ENCODE peak calls at places on chromosomes 1 and 21, in ten cellular contexts. N, D, V, R, O, F, S, I, G and M are unnamed samples.

GRCh38 chr21:43331962-43332458 is 94.9 kb downstream of the SIK1 start:
- DNase-seq in S (peak; percentile 37), I (no peak), N (peak; percentile 83), D (peak; percentile 99), F (no peak), G (peak; percentile 18), R (no peak), V (no peak), O (no peak), M (no peak)

GRCh38 chr1:168360622-168361021 is 79.9 kb downstream of the TBX19 start:
- DNase-seq in F (no peak), O (no peak), R (no peak), G (no peak), I (no peak), N (peak; percentile 24), V (no peak), S (no peak), D (no peak), M (no peak)

GRCh38 chr1:52691856-52692255 is 6.3 kb downstream of the COA7 start:
- DNase-seq in O (no peak), N (no peak), S (no peak), R (no peak), D (peak; percentile 25), I (no peak), G (no peak), V (no peak), F (no peak), M (no peak)

GRCh38 chr21:41958886-41959563 is 5.2 kb upstream of the C2CD2 start:
- DNase-seq in G (peak; percentile 65), R (no peak), O (no peak), F (no peak), D (no peak), S (no peak), I (no peak), N (no peak), V (no peak), M (no peak)

GRCh38 chr1:27594542-27595510 is 9.1 kb downstream of the AHDC1 start:
- DNase-seq in V (no peak), D (peak; percentile 57), F (no peak), S (no peak), O (no peak), G (no peak), N (no peak), R (no peak), I (no peak), M (peak; percentile 46)

GRCh38 chr1:117685936-117686806 is 80.3 kb downstream of the TENT5C start:
- DNase-seq in S (no peak), V (no peak), N (no peak), O (no peak), G (no peak), D (no peak), F (no peak), I (no peak), R (no peak), M (no peak)

GRCh38 chr21:46095814-46096595 is 1.9 kb upstream of the COL6A2 start:
- DNase-seq in N (no peak), I (no peak), F (no peak), O (no peak), S (peak; percentile 13), R (no peak), D (no peak), G (no peak), V (no peak), M (no peak)

GRCh38 chr1:179141592-179142244 is 59.8 kb downstream of the TOR3A start:
- DNase-seq in I (no peak), R (no peak), O (no peak), D (peak; percentile 88), F (no peak), S (no peak), V (no peak), N (no peak), G (no peak), M (peak; percentile 37)

GRCh38 chr21:45981641-45982255 is at the start of gene COL6A1:
- DNase-seq in D (peak; percentile 66), S (peak; percentile 50), N (peak; percentile 84), O (peak; percentile 72), V (peak; percentile 80), G (peak; percentile 67), R (peak; percentile 77), F (peak; percentile 91), I (peak; percentile 85), M (peak; percentile 88)

GRCh38 chr1:91804546-91805023 is 81.4 kb downstream of the TGFBR3 start:
- DNase-seq in N (no peak), R (no peak), I (no peak), D (no peak), G (no peak), O (no peak), F (no peak), S (no peak), V (no peak), M (no peak)

GRCh38 chr1:93148001-93148400 is 32.2 kb downstream of the TMED5 start:
- DNase-seq in N (no peak), S (no peak), G (no peak), V (no peak), R (no peak), D (peak; percentile 46), F (no peak), O (no peak), I (no peak), M (no peak)

GRCh38 chr1:181445436-181445835 is 37.9 kb upstream of the CACNA1E start:
- DNase-seq in S (no peak), N (no peak), I (no peak), O (no peak), R (no peak), G (no peak), F (no peak), V (no peak), D (no peak), M (no peak)

GRCh38 chr1:181452746-181453145 is 30.6 kb upstream of the CACNA1E start:
- DNase-seq in S (no peak), G (no peak), R (no peak), D (no peak), I (no peak), O (no peak), N (no peak), F (no peak), V (no peak), M (no peak)

GRCh38 chr1:181451661-181452060 is 31.7 kb upstream of the CACNA1E start:
- DNase-seq in S (no peak), G (no peak), V (no peak), N (peak; percentile 48), D (no peak), F (no peak), I (no peak), O (no peak), R (no peak), M (no peak)

GRCh38 chr1:181443231-181443853 is 40.0 kb upstream of the CACNA1E start:
- DNase-seq in R (no peak), O (no peak), S (no peak), F (no peak), N (no peak), V (no peak), G (no peak), I (no peak), D (no peak), M (no peak)

GRCh38 chr1:181448461-181448860 is 34.9 kb upstream of the CACNA1E start:
- DNase-seq in D (no peak), S (no peak), V (no peak), I (no peak), F (no peak), R (no peak), G (no peak), N (peak; percentile 55), O (no peak), M (no peak)
- H3K9me3 ChIP-seq in D (no peaks in the 10 kb centered on the region), S (no peaks in the 10 kb centered on the region), V (no peaks in the 10 kb centered on the region), I (no peaks in the 10 kb centered on the region), F (no peaks in the 10 kb centered on the region), R (no peaks in the 10 kb centered on the region), G (no peaks in the 10 kb centered on the region), N (no peaks in the 10 kb centered on the region), O (no peaks in the 10 kb centered on the region), M (peaks cover 3% of the 10 kb centered on the region)

DNA sequence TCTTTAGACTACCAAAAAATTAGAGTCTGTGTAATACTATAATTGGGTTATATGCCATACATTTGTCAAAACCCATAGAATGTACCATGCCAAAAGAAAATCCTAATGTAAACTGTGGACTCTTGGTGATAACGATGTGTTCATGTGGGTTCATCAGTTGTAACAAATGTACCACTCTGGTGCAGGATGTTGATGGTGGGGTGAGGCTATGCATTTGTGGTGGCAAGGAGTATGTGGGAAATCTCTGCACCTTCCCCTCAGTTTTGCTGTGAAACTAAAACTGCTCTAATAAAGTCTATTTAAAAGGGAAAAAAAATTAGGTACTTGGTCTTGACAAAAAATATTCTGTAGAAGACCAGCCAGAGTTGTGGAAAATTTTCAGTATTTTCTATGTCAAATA is 43.4 kb downstream of the INKA2 start:
- DNase-seq in O (no peak), F (no peak), V (no peak), G (no peak), D (no peak), N (no peak), R (no peak), I (no peak), S (no peak), M (no peak)
- H3K4me1 ChIP-seq in O (no peaks in the 10 kb centered on the region), F (no peaks in the 10 kb centered on the region), V (peaks cover 29% of the 10 kb centered on the region), G (peaks cover 6% of the 10 kb centered on the region), D (no peaks in the 10 kb centered on the region), N (peaks cover 3% of the 10 kb centered on the region), R (peaks cover 2% of the 10 kb centered on the region), I (no peaks in the 10 kb centered on the region), S (peaks cover 4% of the 10 kb centered on the region), M (no peaks in the 10 kb centered on the region)

GRCh38 chr1:220908757-220909156 is 29.5 kb downstream of the HLX start:
- DNase-seq in O (no peak), R (no peak), G (no peak), S (no peak), V (no peak), N (peak; percentile 32), F (no peak), I (no peak), D (peak; percentile 44), M (no peak)
- TF ChIP-seq CTCF in O (peak; percentile 79), R (peak; percentile 52), G (peak; percentile 64), S (no peak), V (peak; percentile 64), N (peak; percentile 61), F (peak; percentile 42), I (peak; percentile 17), D (peak; percentile 60), M (peak; percentile 52)

GRCh38 chr1:90712153-90712930 is 4.8 kb downstream of the BARHL2 start:
- DNase-seq in O (no peak), V (no peak), I (no peak), R (no peak), G (no peak), D (no peak), S (no peak), F (no peak), N (no peak), M (peak; percentile 63)

GRCh38 chr1:90712931-90713618 is 4.0 kb downstream of the BARHL2 start:
- DNase-seq in F (no peak), N (no peak), G (no peak), V (no peak), S (no peak), O (no peak), R (no peak), D (no peak), I (no peak), M (no peak)

GRCh38 chr1:90715334-90715733 is 1.8 kb downstream of the BARHL2 start:
- DNase-seq in I (no peak), D (no peak), F (no peak), S (no peak), V (no peak), O (no peak), G (no peak), R (no peak), N (no peak), M (no peak)

GRCh38 chr1:90714521-90714951 is 2.6 kb downstream of the BARHL2 start:
- DNase-seq in O (no peak), D (no peak), F (no peak), S (no peak), N (no peak), R (no peak), V (no peak), I (no peak), G (no peak), M (peak; percentile 57)

GRCh38 chr1:90713741-90714509 is 3.2 kb downstream of the BARHL2 start:
- DNase-seq in D (no peak), I (no peak), S (no peak), O (no peak), G (no peak), N (no peak), R (no peak), V (no peak), F (no peak), M (peak; percentile 54)
- H3K9me3 ChIP-seq in D (peaks cover 7% of the 10 kb centered on the region), I (no peaks in the 10 kb centered on the region), S (no peaks in the 10 kb centered on the region), O (no peaks in the 10 kb centered on the region), G (no peaks in the 10 kb centered on the region), N (no peaks in the 10 kb centered on the region), R (no peaks in the 10 kb centered on the region), V (no peaks in the 10 kb centered on the region), F (no peaks in the 10 kb centered on the region), M (no peaks in the 10 kb centered on the region)